ENCODE peak calls at places on chromosomes 7 and 10, in ten cellular contexts. P is Peyer's patch, A is RWPE1, L is GM23338, Q is A549, B is OCI-LY7, K is IMR-90, U is lower lobe of right lung, W is left ventricle myocardium inferior, V is breast epithelium. S is an unnamed sample.

GRCh38 chr10:976316-976715 is 11.9 kb upstream of the GTPBP4 start:
- DNase-seq in P (no peak), A (no peak), L (no peak), Q (no peak), B (no peak), K (no peak), U (no peak), W (no peak), V (no peak), S (no peak)

GRCh38 chr7:72003236-72003635 is 408.9 kb downstream of the CALN1 start:
- DNase-seq in P (no peak), A (no peak), L (no peak), Q (no peak), B (no peak), K (no peak), U (no peak), W (no peak), V (no peak), S (no peak)

GRCh38 chr7:155309021-155309338 is 11.3 kb downstream of the INSIG1 start:
- DNase-seq in P (no peak), A (no peak), L (no peak), Q (no peak), B (no peak), K (no peak), U (no peak), W (no peak), V (no peak), S (no peak)

GRCh38 chr10:24793648-24794379 is 70.1 kb upstream of the ARHGAP21 start:
- DNase-seq in P (no peak), A (no peak), L (no peak), Q (no peak), B (no peak), K (peak; percentile 39), U (no peak), W (no peak), V (no peak), S (no peak)

GRCh38 chr10:30911303-30911863 is 120.3 kb downstream of the ZNF438 start:
- DNase-seq in P (no peak), A (no peak), L (no peak), Q (no peak), B (no peak), K (no peak), U (no peak), W (no peak), V (no peak), S (no peak)

GRCh38 chr7:2529161-2530075 is 9.8 kb downstream of the LFNG start:
- DNase-seq in P (peak; percentile 73), A (peak; percentile 48), L (peak; percentile 0), Q (peak; percentile 59), B (peak; percentile 76), K (peak; percentile 52), U (peak; percentile 90), W (peak; percentile 73), V (no peak), S (no peak)

GRCh38 chr7:7770228-7770627 is 51.8 kb upstream of the RPA3 start:
- DNase-seq in P (no peak), A (no peak), L (no peak), Q (no peak), B (no peak), K (peak; percentile 82), U (no peak), W (no peak), V (no peak), S (no peak)

GRCh38 chr10:113435881-113436280 is 117.0 kb upstream of the HABP2 start:
- DNase-seq in P (no peak), A (no peak), L (no peak), Q (no peak), B (no peak), K (no peak), U (no peak), W (no peak), V (no peak), S (no peak)

GRCh38 chr10:125411724-125412123 is 251.4 kb upstream of the CTBP2 start:
- DNase-seq in P (no peak), A (peak; percentile 72), L (no peak), Q (no peak), B (no peak), K (peak; percentile 96), U (no peak), W (no peak), V (no peak), S (no peak)

GRCh38 chr10:116948530-116948870 is 56.5 kb downstream of the SHTN1 start:
- DNase-seq in P (no peak), A (no peak), L (no peak), Q (no peak), B (no peak), K (no peak), U (no peak), W (no peak), V (no peak), S (no peak)

GRCh38 chr10:10794776-10795175 is 222.9 kb upstream of the CELF2 start:
- DNase-seq in P (no peak), A (peak; percentile 46), L (no peak), Q (no peak), B (no peak), K (peak; percentile 83), U (no peak), W (no peak), V (no peak), S (no peak)

GRCh38 chr7:35450456-35450855 is 196.6 kb upstream of the TBX20 start:
- DNase-seq in P (no peak), A (no peak), L (no peak), Q (no peak), B (no peak), K (no peak), U (no peak), W (no peak), V (no peak), S (no peak)

GRCh38 chr7:141281311-141281710 is 207.4 kb downstream of the TMEM178B start:
- DNase-seq in P (no peak), A (no peak), L (no peak), Q (no peak), B (no peak), K (no peak), U (no peak), W (peak; percentile 24), V (no peak), S (no peak)

DNA sequence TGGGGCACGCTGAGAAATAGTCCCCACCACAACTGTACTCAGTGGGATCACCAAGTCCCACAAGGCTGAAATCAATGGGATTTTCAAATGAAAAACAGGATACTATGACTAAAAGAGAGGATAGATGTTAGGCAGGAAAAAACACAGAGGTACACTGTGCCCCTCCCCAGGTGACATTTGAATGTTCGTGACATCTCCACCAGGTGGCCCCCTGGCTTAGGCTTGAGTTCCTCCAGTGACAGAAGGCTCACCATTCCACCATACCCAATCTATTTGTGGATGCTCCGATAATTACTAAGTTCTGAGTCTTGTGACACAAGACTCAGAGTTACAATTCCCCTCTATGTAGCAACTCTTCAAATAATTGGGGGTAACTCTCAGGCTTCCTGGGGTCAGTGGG is 77.5 kb upstream of the KCNMA1 start:
- DNase-seq in P (no peak), A (peak; percentile 50), L (peak; percentile 26), Q (peak; percentile 25), B (peak; percentile 10), K (no peak), U (no peak), W (no peak), V (no peak), S (no peak)
- TF ChIP-seq CTCF in P (no peak), A (no peak), L (peak; percentile 67), Q (peak; percentile 29), B (peak; percentile 71), K (no peak), U (no peak), W (peak; percentile 16), V (no peak), S (no peak)

DNA sequence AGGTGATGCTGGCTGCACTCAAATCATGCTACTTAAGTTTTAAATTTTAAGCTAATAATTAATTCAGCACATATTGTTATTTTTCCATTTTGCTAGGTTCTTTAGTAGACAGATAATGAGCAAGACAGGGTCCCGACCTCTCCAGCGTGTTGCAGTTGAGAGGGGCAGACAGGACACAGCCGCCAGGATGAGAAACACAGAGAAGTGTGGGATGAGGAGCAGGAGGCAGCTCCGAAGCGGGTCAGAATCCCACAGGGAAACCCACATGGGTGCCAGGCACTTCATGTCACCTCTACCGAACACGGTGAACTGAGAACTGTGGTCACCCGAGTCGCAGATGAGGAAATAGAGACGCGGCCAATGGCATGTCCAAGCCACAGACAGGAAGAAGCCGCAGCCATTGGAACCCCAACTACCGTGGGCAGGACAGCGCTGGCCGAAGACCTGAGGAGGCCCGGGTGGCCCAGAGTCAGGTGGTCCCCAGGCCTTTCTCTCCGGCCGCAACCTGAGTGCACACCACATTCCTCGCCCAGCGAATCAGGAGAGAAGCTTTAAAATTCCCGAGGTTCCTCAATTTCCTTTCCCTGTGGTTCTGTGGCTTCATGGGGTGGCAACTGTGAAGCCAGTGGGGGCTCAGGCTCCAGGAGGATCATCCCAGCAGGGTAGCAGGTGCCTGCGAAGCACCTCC is 213.0 kb downstream of the DNAJB6 start:
- DNase-seq in P (peak; percentile 22), A (no peak), L (no peak), Q (no peak), B (no peak), K (no peak), U (peak; percentile 14), W (no peak), V (peak; percentile 24), S (no peak)
- H3K27ac ChIP-seq in P (no peak overlapping the region), A (no peak overlapping the region), L (no peak overlapping the region), Q (no peak overlapping the region), B (no peak overlapping the region), K (no peak overlapping the region), U (no peak overlapping the region), W (no peak overlapping the region), V (no peak overlapping the region), S (no peak overlapping the region)

GRCh38 chr10:121217331-121217730 is 366.2 kb downstream of the WDR11 start:
- DNase-seq in P (no peak), A (no peak), L (no peak), Q (no peak), B (no peak), K (no peak), U (no peak), W (no peak), V (no peak), S (no peak)
- TF ChIP-seq CTCF in P (no peak), A (no peak), L (no peak), Q (no peak), B (no peak), K (no peak), U (no peak), W (no peak), V (no peak), S (no peak)

GRCh38 chr7:120743128-120743527 is 114.8 kb downstream of the TSPAN12 start:
- DNase-seq in P (no peak), A (no peak), L (no peak), Q (no peak), B (no peak), K (no peak), U (no peak), W (no peak), V (no peak), S (no peak)

GRCh38 chr7:120742370-120742769 is 115.6 kb downstream of the TSPAN12 start:
- DNase-seq in P (no peak), A (no peak), L (peak; percentile 75), Q (no peak), B (no peak), K (no peak), U (no peak), W (no peak), V (no peak), S (no peak)

GRCh38 chr7:120741371-120742042 is 116.4 kb downstream of the TSPAN12 start:
- DNase-seq in P (no peak), A (no peak), L (no peak), Q (no peak), B (no peak), K (no peak), U (no peak), W (no peak), V (no peak), S (no peak)

GRCh38 chr7:120738816-120739215 is 119.1 kb downstream of the TSPAN12 start:
- DNase-seq in P (no peak), A (no peak), L (peak; percentile 33), Q (no peak), B (no peak), K (no peak), U (no peak), W (no peak), V (no peak), S (no peak)

GRCh38 chr7:120740348-120740747 is 117.6 kb downstream of the TSPAN12 start:
- DNase-seq in P (no peak), A (no peak), L (no peak), Q (no peak), B (no peak), K (peak; percentile 10), U (no peak), W (no peak), V (no peak), S (no peak)
- H3K27ac ChIP-seq in P (no peak overlapping the region), A (no peak overlapping the region), L (no peak overlapping the region), Q (no peak overlapping the region), B (no peak overlapping the region), K (no peak overlapping the region), U (no peak overlapping the region), W (no peak overlapping the region), V (no peak overlapping the region), S (no peak overlapping the region)